ENCODE peak calls at places on chromosomes 7 and 10, in four cellular contexts. One of them, this sample, is unnamed.

GRCh38 chr10:8017276-8017675 is 37.2 kb upstream of the GATA3 start:
- DNase-seq in mammary epithelial cell: no peak
- DNase-seq in spleen: no peak
- DNase-seq in kidney: no peak
- DNase-seq in this sample: no peak

GRCh38 chr7:47951374-47951773 is 3.1 kb upstream of the PKD1L1 start:
- DNase-seq in mammary epithelial cell: no peak
- DNase-seq in spleen: no peak
- DNase-seq in kidney: no peak
- DNase-seq in this sample: peak

GRCh38 chr10:21293518-21294356 is 231.7 kb downstream of the SKIDA1 start:
- DNase-seq in mammary epithelial cell: no peak
- DNase-seq in spleen: no peak
- DNase-seq in kidney: no peak
- DNase-seq in this sample: no peak

GRCh38 chr7:2787251-2787968 is 56.7 kb downstream of the GNA12 start:
- DNase-seq in mammary epithelial cell: no peak
- DNase-seq in spleen: no peak
- DNase-seq in kidney: no peak
- DNase-seq in this sample: no peak

GRCh38 chr7:105185290-105186010 is 171.4 kb downstream of the KMT2E start:
- DNase-seq in mammary epithelial cell: peak
- DNase-seq in spleen: no peak
- DNase-seq in kidney: no peak
- DNase-seq in this sample: no peak

GRCh38 chr10:70120417-70120816 is 12.2 kb downstream of the AIFM2 start:
- DNase-seq in mammary epithelial cell: no peak
- DNase-seq in spleen: peak
- DNase-seq in kidney: no peak
- DNase-seq in this sample: no peak

GRCh38 chr7:41629711-41630111 is 73.2 kb downstream of the INHBA start:
- DNase-seq in mammary epithelial cell: no peak
- DNase-seq in spleen: no peak
- DNase-seq in kidney: no peak
- DNase-seq in this sample: no peak

GRCh38 chr10:79074732-79075131 is 6.0 kb downstream of the ZMIZ1 start:
- DNase-seq in mammary epithelial cell: peak
- DNase-seq in spleen: no peak
- DNase-seq in kidney: no peak
- DNase-seq in this sample: no peak

GRCh38 chr10:130401860-130402765 is 265.9 kb downstream of the GLRX3 start:
- DNase-seq in mammary epithelial cell: no peak
- DNase-seq in spleen: no peak
- DNase-seq in kidney: no peak
- DNase-seq in this sample: no peak

GRCh38 chr10:29715296-29715695 is 80.5 kb upstream of the SVIL start:
- DNase-seq in mammary epithelial cell: peak
- DNase-seq in spleen: no peak
- DNase-seq in kidney: no peak
- DNase-seq in this sample: no peak

GRCh38 chr10:42618424-42618823 is 19.9 kb downstream of the ZNF33B start:
- DNase-seq in mammary epithelial cell: no peak
- DNase-seq in spleen: no peak
- DNase-seq in kidney: no peak
- DNase-seq in this sample: no peak

GRCh38 chr10:47063858-47064257 is 152.6 kb downstream of the PTPN20 start:
- DNase-seq in mammary epithelial cell: no peak
- DNase-seq in spleen: no peak
- DNase-seq in kidney: no peak
- DNase-seq in this sample: no peak

GRCh38 chr10:100874702-100875483 is 37.9 kb upstream of the SLF2 start:
- DNase-seq in mammary epithelial cell: no peak
- DNase-seq in spleen: no peak
- DNase-seq in kidney: peak
- DNase-seq in this sample: no peak

GRCh38 chr7:157526604-157527003 is 189.8 kb downstream of the DNAJB6 start:
- DNase-seq in mammary epithelial cell: no peak
- DNase-seq in spleen: peak
- DNase-seq in kidney: no peak
- DNase-seq in this sample: no peak

GRCh38 chr10:133032231-133032630 is 55.5 kb upstream of the ADGRA1 start:
- DNase-seq in mammary epithelial cell: no peak
- DNase-seq in spleen: no peak
- DNase-seq in kidney: no peak
- DNase-seq in this sample: no peak

GRCh38 chr7:92255308-92255707 is 9.5 kb downstream of the ANKIB1 start:
- DNase-seq in mammary epithelial cell: peak
- DNase-seq in spleen: no peak
- DNase-seq in kidney: no peak
- DNase-seq in this sample: no peak

GRCh38 chr7:7495171-7495570 is 40.5 kb downstream of the COL28A1 start:
- DNase-seq in mammary epithelial cell: no peak
- DNase-seq in spleen: no peak
- DNase-seq in kidney: no peak
- DNase-seq in this sample: no peak

DNA sequence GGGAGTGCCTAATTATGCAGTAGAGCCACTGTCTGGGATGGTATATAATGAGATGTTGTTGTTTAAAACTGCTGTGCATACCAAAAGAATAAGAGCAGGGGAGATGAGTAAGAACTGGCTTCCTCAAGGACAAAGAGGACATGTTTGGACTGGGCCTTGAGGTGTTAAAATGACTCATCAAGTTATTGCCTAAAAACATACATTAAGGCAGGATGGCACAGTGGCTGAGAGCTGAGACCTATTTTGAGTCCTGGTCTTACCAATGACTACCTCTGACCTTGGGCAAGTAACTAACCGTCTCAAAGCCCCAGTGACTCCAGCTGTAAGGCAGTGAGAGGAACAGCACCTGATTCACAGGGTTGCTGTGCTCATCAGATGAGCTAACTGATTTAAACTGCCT is 71.1 kb downstream of the CFAP58 start:
- DNase-seq in mammary epithelial cell: peak
- DNase-seq in spleen: no peak
- DNase-seq in kidney: no peak
- DNase-seq in this sample: no peak
- H3K27ac ChIP-seq in mammary epithelial cell: no peak
- H3K27ac ChIP-seq in spleen: no peak
- H3K27ac ChIP-seq in kidney: no peak
- H3K27ac ChIP-seq in this sample: no peak

GRCh38 chr10:33735463-33735862 is 401.0 kb upstream of the NRP1 start:
- DNase-seq in mammary epithelial cell: peak
- DNase-seq in spleen: no peak
- DNase-seq in kidney: no peak
- DNase-seq in this sample: no peak
- H3K27ac ChIP-seq in mammary epithelial cell: no peak
- H3K27ac ChIP-seq in spleen: no peak
- H3K27ac ChIP-seq in kidney: no peak
- H3K27ac ChIP-seq in this sample: no peak

GRCh38 chr7:130401101-130401500 is 20.8 kb downstream of the CPA1 start:
- DNase-seq in mammary epithelial cell: no peak
- DNase-seq in spleen: no peak
- DNase-seq in kidney: no peak
- DNase-seq in this sample: no peak
- H3K27ac ChIP-seq in mammary epithelial cell: no peak
- H3K27ac ChIP-seq in spleen: no peak
- H3K27ac ChIP-seq in kidney: no peak
- H3K27ac ChIP-seq in this sample: no peak

GRCh38 chr10:96342402-96342801 is 16.4 kb downstream of the OPALIN start:
- DNase-seq in mammary epithelial cell: no peak
- DNase-seq in spleen: no peak
- DNase-seq in kidney: no peak
- DNase-seq in this sample: no peak

GRCh38 chr10:96339956-96340904 is 18.6 kb downstream of the OPALIN start:
- DNase-seq in mammary epithelial cell: peak
- DNase-seq in spleen: no peak
- DNase-seq in kidney: peak
- DNase-seq in this sample: peak

GRCh38 chr10:96344178-96344577 is 14.6 kb downstream of the OPALIN start:
- DNase-seq in mammary epithelial cell: no peak
- DNase-seq in spleen: no peak
- DNase-seq in kidney: no peak
- DNase-seq in this sample: no peak

GRCh38 chr10:96339383-96339782 is 19.4 kb downstream of the OPALIN start:
- DNase-seq in mammary epithelial cell: no peak
- DNase-seq in spleen: no peak
- DNase-seq in kidney: no peak
- DNase-seq in this sample: no peak

DNA sequence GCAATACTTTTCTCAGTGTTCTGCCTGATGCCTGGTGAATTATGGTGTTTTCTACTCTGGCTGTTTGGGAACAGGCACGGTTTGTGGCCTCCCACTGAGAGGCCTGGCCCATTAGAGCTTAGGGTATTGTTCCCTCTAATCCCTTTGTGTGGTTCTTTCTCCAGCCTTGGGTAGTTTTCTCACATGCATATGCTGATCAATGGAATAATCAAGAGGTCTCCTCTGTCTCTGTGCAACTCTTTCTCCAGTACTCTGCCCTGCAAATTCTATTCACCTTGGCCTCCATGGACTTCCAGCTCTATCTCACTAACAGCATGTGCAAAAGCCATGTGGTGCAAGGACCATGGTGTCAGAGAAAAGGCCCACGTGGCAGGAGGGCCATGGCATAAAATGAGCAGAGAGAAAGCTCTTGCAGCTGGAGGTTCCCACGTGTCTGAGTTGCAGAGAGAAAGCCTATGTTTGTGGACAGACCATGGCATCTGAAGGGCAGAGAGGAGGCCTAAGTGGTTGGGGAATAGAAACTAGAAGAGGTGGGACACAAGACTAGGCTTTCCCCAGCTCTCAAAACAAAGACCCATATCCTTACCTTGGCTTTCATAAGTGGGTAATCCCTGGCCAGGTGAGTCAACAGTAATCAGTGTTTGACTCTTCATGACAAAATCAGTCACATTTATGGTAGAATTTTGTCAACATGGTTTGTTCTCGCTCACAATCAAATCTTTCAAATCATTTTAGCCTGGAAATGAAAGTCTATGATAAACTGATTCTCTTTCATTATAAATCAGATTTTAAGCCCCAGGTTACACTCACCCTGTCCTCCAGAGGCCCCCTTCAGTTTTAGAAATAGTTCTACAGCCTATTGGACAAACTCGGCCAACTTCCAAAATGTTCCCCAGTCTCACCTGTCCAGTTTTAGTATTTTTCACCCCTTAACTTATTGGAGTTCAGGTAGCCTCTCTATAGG is 17.3 kb downstream of the OPALIN start:
- DNase-seq in mammary epithelial cell: no peak
- DNase-seq in spleen: no peak
- DNase-seq in kidney: no peak
- DNase-seq in this sample: no peak
- H3K27ac ChIP-seq in mammary epithelial cell: no peak
- H3K27ac ChIP-seq in spleen: no peak
- H3K27ac ChIP-seq in kidney: no peak
- H3K27ac ChIP-seq in this sample: no peak

DNA sequence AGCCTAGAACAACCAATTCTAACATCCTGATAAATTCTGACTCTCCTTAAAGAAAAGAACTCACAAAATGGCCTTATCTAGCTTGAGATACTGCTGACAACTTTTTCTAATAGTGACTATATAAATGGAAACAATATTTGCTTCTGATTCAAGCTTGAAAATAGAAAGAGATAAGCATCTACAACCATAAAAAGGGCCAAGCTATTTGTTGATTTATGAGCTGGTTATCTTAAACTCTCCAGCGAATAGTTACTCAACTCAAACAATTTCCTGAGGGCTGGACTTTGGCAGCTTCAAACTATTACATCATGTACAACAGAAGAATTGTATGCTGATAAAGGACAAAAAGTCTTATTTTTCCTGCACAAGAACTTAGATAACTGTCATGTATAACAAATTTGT is 4.6 kb downstream of the USP54 start:
- DNase-seq in mammary epithelial cell: peak
- DNase-seq in spleen: no peak
- DNase-seq in kidney: no peak
- DNase-seq in this sample: peak
- H3K27ac ChIP-seq in mammary epithelial cell: no peak
- H3K27ac ChIP-seq in spleen: peak
- H3K27ac ChIP-seq in kidney: no peak
- H3K27ac ChIP-seq in this sample: peak

GRCh38 chr10:77913090-77913489 is 13.5 kb downstream of the DLG5 start:
- DNase-seq in mammary epithelial cell: no peak
- DNase-seq in spleen: no peak
- DNase-seq in kidney: no peak
- DNase-seq in this sample: peak

GRCh38 chr10:77910524-77911145 is 15.9 kb downstream of the DLG5 start:
- DNase-seq in mammary epithelial cell: no peak
- DNase-seq in spleen: no peak
- DNase-seq in kidney: no peak
- DNase-seq in this sample: no peak

GRCh38 chr10:77911535-77912123 is 14.9 kb downstream of the DLG5 start:
- DNase-seq in mammary epithelial cell: no peak
- DNase-seq in spleen: no peak
- DNase-seq in kidney: no peak
- DNase-seq in this sample: no peak

GRCh38 chr10:77909755-77910375 is 16.7 kb downstream of the DLG5 start:
- DNase-seq in mammary epithelial cell: no peak
- DNase-seq in spleen: no peak
- DNase-seq in kidney: no peak
- DNase-seq in this sample: no peak

GRCh38 chr10:77912576-77912975 is 14.0 kb downstream of the DLG5 start:
- DNase-seq in mammary epithelial cell: no peak
- DNase-seq in spleen: no peak
- DNase-seq in kidney: no peak
- DNase-seq in this sample: no peak
- H3K27ac ChIP-seq in mammary epithelial cell: no peak
- H3K27ac ChIP-seq in spleen: no peak
- H3K27ac ChIP-seq in kidney: no peak
- H3K27ac ChIP-seq in this sample: peak

DNA sequence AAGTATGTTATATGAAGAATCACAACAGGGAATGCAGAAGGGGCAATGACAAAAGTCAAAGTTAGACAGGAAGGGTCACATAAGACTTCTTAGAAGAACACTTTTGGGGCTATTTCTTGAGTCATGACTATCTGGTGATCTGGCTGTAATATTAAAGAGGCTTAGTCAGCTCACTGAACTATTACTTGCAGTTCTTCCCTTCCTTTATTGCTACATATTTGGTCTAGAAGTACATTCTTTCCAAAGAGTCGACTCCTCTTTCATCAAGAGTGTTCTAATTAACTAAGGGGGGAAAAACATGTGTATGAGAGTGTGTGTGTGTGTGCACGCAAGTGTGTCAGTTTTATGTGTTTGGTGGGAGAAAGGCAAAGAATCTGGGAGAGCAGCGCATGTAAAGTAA is 247.3 kb upstream of the LRRTM3 start:
- DNase-seq in mammary epithelial cell: peak
- DNase-seq in spleen: no peak
- DNase-seq in kidney: no peak
- DNase-seq in this sample: no peak
- H3K27ac ChIP-seq in mammary epithelial cell: peak
- H3K27ac ChIP-seq in spleen: no peak
- H3K27ac ChIP-seq in kidney: no peak
- H3K27ac ChIP-seq in this sample: no peak

GRCh38 chr10:104081998-104082397 is 3.7 kb downstream of the COL17A1 start:
- DNase-seq in mammary epithelial cell: peak
- DNase-seq in spleen: no peak
- DNase-seq in kidney: no peak
- DNase-seq in this sample: no peak
- H3K27ac ChIP-seq in mammary epithelial cell: peak
- H3K27ac ChIP-seq in spleen: no peak
- H3K27ac ChIP-seq in kidney: no peak
- H3K27ac ChIP-seq in this sample: no peak

This sample was measured in prostate gland.